ENCODE peak calls at places on chromosomes 7 and 10, in ten cellular contexts. One of them, this sample, is unnamed.

GRCh38 chr10:98028168-98028770 is 2.2 kb downstream of the CRTAC1 start:
- DNase-seq in body of pancreas: peak
- DNase-seq in cardiac fibroblast: peak
- DNase-seq in kidney: no peak
- DNase-seq in nephron progenitor cell: peak
- DNase-seq in WERI-Rb-1: peak
- DNase-seq in foreskin fibroblast: no peak
- DNase-seq in hepatocyte: peak
- DNase-seq in tibial artery: no peak
- DNase-seq in GM13976: peak
- DNase-seq in this sample: peak

GRCh38 chr7:1176891-1177373 is 16.9 kb upstream of the ZFAND2A start:
- DNase-seq in body of pancreas: peak
- DNase-seq in cardiac fibroblast: peak
- DNase-seq in kidney: no peak
- DNase-seq in nephron progenitor cell: peak
- DNase-seq in WERI-Rb-1: peak
- DNase-seq in foreskin fibroblast: no peak
- DNase-seq in hepatocyte: peak
- DNase-seq in tibial artery: peak
- DNase-seq in GM13976: peak
- DNase-seq in this sample: peak

GRCh38 chr7:89987665-89988064 is 166.6 kb upstream of the STEAP1 start:
- DNase-seq in body of pancreas: no peak
- DNase-seq in cardiac fibroblast: no peak
- DNase-seq in kidney: no peak
- DNase-seq in nephron progenitor cell: no peak
- DNase-seq in WERI-Rb-1: no peak
- DNase-seq in foreskin fibroblast: no peak
- DNase-seq in hepatocyte: no peak
- DNase-seq in tibial artery: no peak
- DNase-seq in GM13976: no peak
- DNase-seq in this sample: no peak

GRCh38 chr7:26293569-26294308 is 2.1 kb downstream of the SNX10 start:
- DNase-seq in body of pancreas: no peak
- DNase-seq in cardiac fibroblast: no peak
- DNase-seq in kidney: no peak
- DNase-seq in nephron progenitor cell: no peak
- DNase-seq in WERI-Rb-1: no peak
- DNase-seq in foreskin fibroblast: no peak
- DNase-seq in hepatocyte: no peak
- DNase-seq in tibial artery: no peak
- DNase-seq in GM13976: peak
- DNase-seq in this sample: no peak

GRCh38 chr10:51031995-51032394 is 42.3 kb upstream of the PRKG1 start:
- DNase-seq in body of pancreas: no peak
- DNase-seq in cardiac fibroblast: no peak
- DNase-seq in kidney: no peak
- DNase-seq in nephron progenitor cell: no peak
- DNase-seq in WERI-Rb-1: no peak
- DNase-seq in foreskin fibroblast: no peak
- DNase-seq in hepatocyte: no peak
- DNase-seq in tibial artery: no peak
- DNase-seq in GM13976: no peak
- DNase-seq in this sample: no peak

GRCh38 chr10:110527731-110528171 is 30.0 kb downstream of the DUSP5 start:
- DNase-seq in body of pancreas: no peak
- DNase-seq in cardiac fibroblast: peak
- DNase-seq in kidney: no peak
- DNase-seq in nephron progenitor cell: no peak
- DNase-seq in WERI-Rb-1: no peak
- DNase-seq in foreskin fibroblast: no peak
- DNase-seq in hepatocyte: no peak
- DNase-seq in tibial artery: no peak
- DNase-seq in GM13976: no peak
- DNase-seq in this sample: no peak

GRCh38 chr10:80172896-80173295 is 32.4 kb downstream of the ANXA11 start:
- DNase-seq in body of pancreas: no peak
- DNase-seq in cardiac fibroblast: no peak
- DNase-seq in kidney: no peak
- DNase-seq in nephron progenitor cell: no peak
- DNase-seq in WERI-Rb-1: no peak
- DNase-seq in foreskin fibroblast: no peak
- DNase-seq in hepatocyte: no peak
- DNase-seq in tibial artery: no peak
- DNase-seq in GM13976: no peak
- DNase-seq in this sample: no peak

GRCh38 chr7:37419496-37419895 is 29.2 kb downstream of the ELMO1 start:
- DNase-seq in body of pancreas: no peak
- DNase-seq in cardiac fibroblast: no peak
- DNase-seq in kidney: no peak
- DNase-seq in nephron progenitor cell: no peak
- DNase-seq in WERI-Rb-1: no peak
- DNase-seq in foreskin fibroblast: no peak
- DNase-seq in hepatocyte: no peak
- DNase-seq in tibial artery: no peak
- DNase-seq in GM13976: no peak
- DNase-seq in this sample: no peak

GRCh38 chr10:75762436-75762802 is 331.0 kb downstream of the LRMDA start:
- DNase-seq in body of pancreas: no peak
- DNase-seq in cardiac fibroblast: no peak
- DNase-seq in kidney: no peak
- DNase-seq in nephron progenitor cell: no peak
- DNase-seq in WERI-Rb-1: no peak
- DNase-seq in foreskin fibroblast: no peak
- DNase-seq in hepatocyte: peak
- DNase-seq in tibial artery: no peak
- DNase-seq in GM13976: no peak
- DNase-seq in this sample: no peak

GRCh38 chr10:78944658-78945333 is 124.0 kb upstream of the ZMIZ1 start:
- DNase-seq in body of pancreas: peak
- DNase-seq in cardiac fibroblast: peak
- DNase-seq in kidney: peak
- DNase-seq in nephron progenitor cell: no peak
- DNase-seq in WERI-Rb-1: no peak
- DNase-seq in foreskin fibroblast: peak
- DNase-seq in hepatocyte: peak
- DNase-seq in tibial artery: peak
- DNase-seq in GM13976: no peak
- DNase-seq in this sample: no peak

GRCh38 chr10:96860631-96861277 is 28.7 kb downstream of the LCOR start:
- DNase-seq in body of pancreas: no peak
- DNase-seq in cardiac fibroblast: no peak
- DNase-seq in kidney: no peak
- DNase-seq in nephron progenitor cell: no peak
- DNase-seq in WERI-Rb-1: no peak
- DNase-seq in foreskin fibroblast: no peak
- DNase-seq in hepatocyte: no peak
- DNase-seq in tibial artery: no peak
- DNase-seq in GM13976: no peak
- DNase-seq in this sample: no peak

GRCh38 chr7:101608772-101609713 is 20.1 kb downstream of the MYL10 start:
- DNase-seq in body of pancreas: peak
- DNase-seq in cardiac fibroblast: no peak
- DNase-seq in kidney: no peak
- DNase-seq in nephron progenitor cell: no peak
- DNase-seq in WERI-Rb-1: no peak
- DNase-seq in foreskin fibroblast: no peak
- DNase-seq in hepatocyte: peak
- DNase-seq in tibial artery: no peak
- DNase-seq in GM13976: no peak
- DNase-seq in this sample: peak

GRCh38 chr10:80191589-80192270 is 13.6 kb downstream of the ANXA11 start:
- DNase-seq in body of pancreas: peak
- DNase-seq in cardiac fibroblast: no peak
- DNase-seq in kidney: peak
- DNase-seq in nephron progenitor cell: no peak
- DNase-seq in WERI-Rb-1: no peak
- DNase-seq in foreskin fibroblast: no peak
- DNase-seq in hepatocyte: no peak
- DNase-seq in tibial artery: no peak
- DNase-seq in GM13976: no peak
- DNase-seq in this sample: no peak

GRCh38 chr10:77432398-77432797 is 205.2 kb downstream of the KCNMA1 start:
- DNase-seq in body of pancreas: no peak
- DNase-seq in cardiac fibroblast: no peak
- DNase-seq in kidney: no peak
- DNase-seq in nephron progenitor cell: no peak
- DNase-seq in WERI-Rb-1: no peak
- DNase-seq in foreskin fibroblast: no peak
- DNase-seq in hepatocyte: no peak
- DNase-seq in tibial artery: no peak
- DNase-seq in GM13976: no peak
- DNase-seq in this sample: no peak

GRCh38 chr10:77431980-77432379 is 205.6 kb downstream of the KCNMA1 start:
- DNase-seq in body of pancreas: no peak
- DNase-seq in cardiac fibroblast: no peak
- DNase-seq in kidney: no peak
- DNase-seq in nephron progenitor cell: no peak
- DNase-seq in WERI-Rb-1: no peak
- DNase-seq in foreskin fibroblast: no peak
- DNase-seq in hepatocyte: no peak
- DNase-seq in tibial artery: no peak
- DNase-seq in GM13976: no peak
- DNase-seq in this sample: no peak

GRCh38 chr10:77428776-77429395 is 208.7 kb downstream of the KCNMA1 start:
- DNase-seq in body of pancreas: peak
- DNase-seq in cardiac fibroblast: peak
- DNase-seq in kidney: no peak
- DNase-seq in nephron progenitor cell: peak
- DNase-seq in WERI-Rb-1: peak
- DNase-seq in foreskin fibroblast: peak
- DNase-seq in hepatocyte: peak
- DNase-seq in tibial artery: peak
- DNase-seq in GM13976: no peak
- DNase-seq in this sample: peak

GRCh38 chr10:77430530-77430929 is 207.1 kb downstream of the KCNMA1 start:
- DNase-seq in body of pancreas: no peak
- DNase-seq in cardiac fibroblast: no peak
- DNase-seq in kidney: no peak
- DNase-seq in nephron progenitor cell: no peak
- DNase-seq in WERI-Rb-1: peak
- DNase-seq in foreskin fibroblast: no peak
- DNase-seq in hepatocyte: no peak
- DNase-seq in tibial artery: no peak
- DNase-seq in GM13976: no peak
- DNase-seq in this sample: no peak

DNA sequence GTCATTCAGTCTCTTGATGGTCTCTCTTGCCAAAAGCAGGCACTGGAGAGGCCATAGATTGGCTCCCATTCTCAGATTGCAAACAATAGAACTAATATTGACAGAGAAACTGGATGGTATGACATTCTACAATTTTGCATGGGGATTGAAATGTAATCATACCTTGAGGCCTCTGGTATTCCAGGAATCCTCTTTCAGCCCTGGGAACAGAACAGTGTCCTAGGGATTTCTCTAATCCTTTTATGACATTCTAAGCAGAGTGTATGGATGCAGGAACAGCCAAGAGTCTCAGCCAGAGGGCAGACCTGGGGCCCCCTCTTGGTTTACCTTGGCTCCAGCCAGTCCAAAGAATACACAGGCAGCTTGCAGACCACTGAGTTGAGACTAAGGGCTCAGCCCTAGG is 206.4 kb downstream of the KCNMA1 start:
- DNase-seq in body of pancreas: no peak
- DNase-seq in cardiac fibroblast: no peak
- DNase-seq in kidney: no peak
- DNase-seq in nephron progenitor cell: no peak
- DNase-seq in WERI-Rb-1: peak
- DNase-seq in foreskin fibroblast: no peak
- DNase-seq in hepatocyte: peak
- DNase-seq in tibial artery: no peak
- DNase-seq in GM13976: no peak
- DNase-seq in this sample: no peak
- TF ChIP-seq CTCF in body of pancreas: peak
- TF ChIP-seq CTCF in cardiac fibroblast: no peak
- TF ChIP-seq CTCF in kidney: no peak
- TF ChIP-seq CTCF in nephron progenitor cell: no peak
- TF ChIP-seq CTCF in WERI-Rb-1: peak
- TF ChIP-seq CTCF in foreskin fibroblast: no peak
- TF ChIP-seq CTCF in hepatocyte: no peak
- TF ChIP-seq CTCF in tibial artery: no peak
- TF ChIP-seq CTCF in GM13976: no peak
- TF ChIP-seq CTCF in this sample: no peak

GRCh38 chr10:92640110-92640509 is 47.2 kb downstream of the KIF11 start:
- DNase-seq in body of pancreas: no peak
- DNase-seq in cardiac fibroblast: peak
- DNase-seq in kidney: no peak
- DNase-seq in nephron progenitor cell: no peak
- DNase-seq in WERI-Rb-1: no peak
- DNase-seq in foreskin fibroblast: peak
- DNase-seq in hepatocyte: no peak
- DNase-seq in tibial artery: no peak
- DNase-seq in GM13976: no peak
- DNase-seq in this sample: no peak
- TF ChIP-seq CTCF in body of pancreas: no peak
- TF ChIP-seq CTCF in cardiac fibroblast: no peak
- TF ChIP-seq CTCF in kidney: no peak
- TF ChIP-seq CTCF in nephron progenitor cell: no peak
- TF ChIP-seq CTCF in WERI-Rb-1: no peak
- TF ChIP-seq CTCF in foreskin fibroblast: no peak
- TF ChIP-seq CTCF in hepatocyte: no peak
- TF ChIP-seq CTCF in tibial artery: no peak
- TF ChIP-seq CTCF in GM13976: no peak
- TF ChIP-seq CTCF in this sample: no peak

DNA sequence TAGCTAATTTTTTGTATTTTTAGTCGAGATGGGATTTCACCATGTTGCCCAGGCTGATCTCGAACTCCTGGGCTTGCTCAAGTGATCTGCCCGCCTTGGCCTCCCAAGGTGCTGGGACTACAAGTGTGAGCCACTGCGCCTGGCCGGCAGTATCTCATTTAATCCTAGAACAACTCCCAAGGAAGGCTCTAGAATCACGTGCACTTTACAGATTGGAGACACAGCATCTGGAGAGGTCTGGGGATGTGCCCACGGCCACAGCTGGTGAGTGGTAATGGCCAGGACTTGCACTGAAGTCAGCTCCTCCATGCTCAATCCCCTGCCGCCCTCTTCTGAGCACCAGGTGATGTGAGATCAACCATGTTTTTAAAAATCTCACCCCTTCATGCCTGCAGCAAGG is 43.1 kb downstream of the CARD11 start:
- DNase-seq in body of pancreas: no peak
- DNase-seq in cardiac fibroblast: no peak
- DNase-seq in kidney: peak
- DNase-seq in nephron progenitor cell: no peak
- DNase-seq in WERI-Rb-1: no peak
- DNase-seq in foreskin fibroblast: no peak
- DNase-seq in hepatocyte: no peak
- DNase-seq in tibial artery: no peak
- DNase-seq in GM13976: no peak
- DNase-seq in this sample: no peak
- TF ChIP-seq CTCF in body of pancreas: no peak
- TF ChIP-seq CTCF in cardiac fibroblast: no peak
- TF ChIP-seq CTCF in kidney: no peak
- TF ChIP-seq CTCF in nephron progenitor cell: no peak
- TF ChIP-seq CTCF in WERI-Rb-1: no peak
- TF ChIP-seq CTCF in foreskin fibroblast: no peak
- TF ChIP-seq CTCF in hepatocyte: no peak
- TF ChIP-seq CTCF in tibial artery: no peak
- TF ChIP-seq CTCF in GM13976: no peak
- TF ChIP-seq CTCF in this sample: no peak

GRCh38 chr7:47581821-47582747 is at the start of gene TNS3:
- DNase-seq in body of pancreas: peak
- DNase-seq in cardiac fibroblast: peak
- DNase-seq in kidney: peak
- DNase-seq in nephron progenitor cell: peak
- DNase-seq in WERI-Rb-1: peak
- DNase-seq in foreskin fibroblast: no peak
- DNase-seq in hepatocyte: peak
- DNase-seq in tibial artery: peak
- DNase-seq in GM13976: no peak
- DNase-seq in this sample: peak
- TF ChIP-seq CTCF in body of pancreas: peak
- TF ChIP-seq CTCF in cardiac fibroblast: no peak
- TF ChIP-seq CTCF in kidney: peak
- TF ChIP-seq CTCF in nephron progenitor cell: no peak
- TF ChIP-seq CTCF in WERI-Rb-1: peak
- TF ChIP-seq CTCF in foreskin fibroblast: no peak
- TF ChIP-seq CTCF in hepatocyte: peak
- TF ChIP-seq CTCF in tibial artery: peak
- TF ChIP-seq CTCF in GM13976: no peak
- TF ChIP-seq CTCF in this sample: no peak

This sample was measured in mesothelial cell of epicardium.